ENCODE peak calls at places on chromosomes 6 and 20, in five cellular contexts. E is tibial artery, K is body of pancreas, Y is lower lobe of right lung, C is astrocyte. S is an unnamed sample. For H3K36me3, the result is how much of the 10 kb centered on the place peaks cover.

GRCh38 chr6:41551086-41551702 is 5.0 kb downstream of the FOXP4 start:
- DNase-seq in C (no peak), E (no peak), K (peak), Y (no peak), S (no peak)

GRCh38 chr20:8227293-8227692 is 95.2 kb downstream of the PLCB1 start:
- DNase-seq in Y (no peak), K (peak), E (no peak), C (no peak), S (no peak)

GRCh38 chr20:1302578-1303541 is 26.1 kb downstream of the SDCBP2 start:
- DNase-seq in K (no peak), C (peak), E (peak), Y (no peak), S (no peak)

GRCh38 chr6:15526129-15526764 is 136.6 kb downstream of the DTNBP1 start:
- DNase-seq in C (no peak), E (no peak), Y (no peak), K (no peak), S (no peak)

GRCh38 chr6:110619275-110619908 is 143.0 kb upstream of the SLC22A16 start:
- DNase-seq in C (no peak), Y (no peak), E (no peak), K (no peak), S (no peak)

GRCh38 chr6:43184268-43184985 is 2.4 kb downstream of the CUL9 start:
- DNase-seq in C (no peak), Y (no peak), K (no peak), E (no peak), S (no peak)

GRCh38 chr6:6798430-6798829 is 209.9 kb downstream of the LY86 start:
- DNase-seq in C (no peak), Y (no peak), K (no peak), E (no peak), S (no peak)

GRCh38 chr20:51457281-51457932 is 85.1 kb downstream of the NFATC2 start:
- DNase-seq in K (peak), C (peak), E (peak), Y (no peak), S (no peak)

GRCh38 chr6:101605874-101606273 is 212.4 kb downstream of the GRIK2 start:
- DNase-seq in Y (no peak), C (peak), E (no peak), K (no peak), S (no peak)

GRCh38 chr20:64220891-64221527 is 34.5 kb upstream of the PCMTD2 start:
- DNase-seq in K (no peak), Y (no peak), C (no peak), E (no peak), S (no peak)

GRCh38 chr20:10708342-10709185 is 34.8 kb upstream of the JAG1 start:
- DNase-seq in C (peak), Y (no peak), K (no peak), E (no peak), S (no peak)

GRCh38 chr6:144215402-144215931 is 65.2 kb downstream of the STX11 start:
- DNase-seq in E (peak), C (peak), K (peak), Y (peak), S (no peak)

GRCh38 chr6:170553686-170554085 is 483 bp upstream of the TBP start:
- DNase-seq in Y (no peak), C (peak), E (no peak), K (no peak), S (no peak)

GRCh38 chr6:129740013-129740412 is 30.0 kb upstream of the ARHGAP18 start:
- DNase-seq in Y (no peak), K (no peak), C (no peak), E (no peak), S (no peak)

GRCh38 chr6:129744880-129745237 is 34.9 kb upstream of the ARHGAP18 start:
- DNase-seq in K (no peak), Y (no peak), E (no peak), C (no peak), S (no peak)

GRCh38 chr6:129747588-129748112 is 37.7 kb upstream of the ARHGAP18 start:
- DNase-seq in E (no peak), K (no peak), Y (no peak), C (no peak), S (no peak)

GRCh38 chr6:129748212-129748900 is 38.4 kb upstream of the ARHGAP18 start:
- DNase-seq in Y (no peak), E (no peak), K (no peak), C (peak), S (no peak)

DNA sequence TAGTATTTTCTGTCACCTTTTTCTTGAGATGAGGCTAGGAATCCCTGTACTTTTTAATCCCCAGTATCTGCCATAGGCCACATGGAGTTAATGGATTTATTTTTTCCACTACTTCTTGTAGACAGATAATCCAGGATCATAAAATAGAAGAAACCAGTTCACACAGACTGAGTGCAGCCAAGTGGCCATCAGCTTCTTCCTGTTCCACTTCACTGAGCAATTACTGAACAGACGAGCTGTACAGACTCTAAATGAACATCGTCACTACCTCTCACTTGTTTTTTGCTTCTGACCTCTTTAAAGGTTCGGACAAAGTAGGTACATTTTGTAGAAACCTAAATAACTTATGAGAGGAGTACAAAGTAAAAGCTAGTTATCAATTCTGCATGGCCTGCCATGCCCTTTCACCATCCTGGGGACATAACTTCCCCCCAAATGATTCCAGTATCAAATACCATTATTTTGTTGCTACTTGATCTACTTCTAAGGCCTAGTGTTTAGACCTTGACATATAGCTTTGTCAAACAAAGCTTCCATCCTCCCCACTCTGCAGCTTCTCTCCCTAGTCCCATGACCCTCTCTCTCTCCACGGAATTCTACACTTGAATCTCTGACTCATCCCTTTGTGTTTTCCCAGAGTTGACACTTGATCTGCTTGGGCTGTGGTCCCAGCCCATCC is 34.4 kb upstream of the ARHGAP18 start:
- DNase-seq in E (no peak), K (no peak), Y (no peak), C (peak), S (no peak)
- H3K27ac ChIP-seq in E (no peak), K (no peak), Y (no peak), C (peak), S (no peak)

GRCh38 chr6:157184202-157185015 is 138.9 kb downstream of the TMEM242 start:
- DNase-seq in Y (peak), K (peak), E (peak), C (peak), S (peak)
- H3K36me3 ChIP-seq in Y (half or more), K (under half), E (under half), C (under half), S (half or more)

GRCh38 chr6:90765491-90765890 is 178.6 kb upstream of the MAP3K7 start:
- DNase-seq in Y (no peak), K (no peak), C (no peak), E (no peak), S (no peak)
- H3K4me3 ChIP-seq in Y (no peak), K (no peak), C (no peak), E (no peak), S (no peak)

DNA sequence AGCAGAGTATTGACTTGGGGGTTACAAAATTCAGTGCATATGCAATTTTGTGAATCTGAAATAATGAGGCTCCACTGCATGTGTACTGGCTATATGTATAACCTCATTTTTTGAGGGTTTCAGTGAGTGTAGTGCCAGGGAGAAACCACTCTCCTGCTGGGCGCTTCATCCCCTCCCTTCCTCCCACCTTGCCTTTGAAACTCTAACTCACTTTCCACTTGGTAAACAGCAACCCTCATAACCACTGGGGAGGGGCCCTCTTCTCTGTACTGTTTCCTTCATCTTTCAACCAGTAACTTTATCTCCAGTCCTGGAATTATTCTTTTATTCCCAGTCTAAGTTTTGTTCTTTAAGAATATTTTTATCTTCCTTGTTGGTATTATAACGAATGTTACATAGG is 268.7 kb upstream of the STXBP5 start:
- DNase-seq in E (no peak), Y (no peak), C (no peak), K (no peak), S (no peak)
- H3K27ac ChIP-seq in E (no peak), Y (no peak), C (no peak), K (no peak), S (no peak)

GRCh38 chr6:158634695-158635426 is 9.7 kb downstream of the DYNLT1 start:
- DNase-seq in C (no peak), K (no peak), E (peak), Y (no peak), S (no peak)

GRCh38 chr6:158635427-158636073 is 9.0 kb downstream of the DYNLT1 start:
- DNase-seq in E (peak), C (no peak), K (no peak), Y (no peak), S (no peak)

GRCh38 chr6:158631678-158632537 is 12.6 kb downstream of the DYNLT1 start:
- DNase-seq in K (peak), E (peak), C (peak), Y (no peak), S (peak)

GRCh38 chr6:158630944-158631616 is 13.5 kb downstream of the DYNLT1 start:
- DNase-seq in Y (peak), K (no peak), C (peak), E (peak), S (no peak)

DNA sequence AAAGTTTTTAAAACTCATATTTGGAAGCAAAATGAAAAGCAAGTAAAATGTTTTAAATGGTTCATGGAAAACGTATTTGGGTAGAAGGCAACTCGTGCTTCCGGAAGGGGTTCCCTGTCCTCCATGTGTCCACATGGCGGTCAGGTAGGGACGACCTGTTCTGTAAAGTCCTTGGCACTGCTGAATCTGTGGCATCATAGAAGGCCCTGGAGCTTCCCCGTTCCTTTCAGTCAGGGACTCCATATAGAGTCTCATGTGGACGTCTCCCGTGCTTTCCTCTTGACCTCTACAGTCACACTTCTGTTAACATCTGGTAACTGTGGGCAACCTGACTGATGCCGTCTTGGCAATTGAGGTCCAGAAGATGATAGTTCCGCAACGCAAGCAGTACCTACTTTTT is 11.4 kb downstream of the DYNLT1 start:
- DNase-seq in E (peak), K (no peak), Y (no peak), C (no peak), S (no peak)
- H3K36me3 ChIP-seq in E (under half), K (under half), Y (half or more), C (under half), S (under half)

GRCh38 chr6:27505209-27506027 is 32.5 kb upstream of the ZNF184 start:
- DNase-seq in E (no peak), Y (no peak), C (peak), K (peak), S (no peak)
- H3K4me3 ChIP-seq in E (no peak), Y (no peak), C (no peak), K (no peak), S (no peak)

GRCh38 chr6:137423444-137424168 is 70.6 kb downstream of the OLIG3 start:
- DNase-seq in K (no peak), C (no peak), E (no peak), Y (no peak), S (no peak)

GRCh38 chr6:137427670-137428290 is 66.4 kb downstream of the OLIG3 start:
- DNase-seq in C (no peak), E (no peak), Y (no peak), K (no peak), S (no peak)

GRCh38 chr6:137430954-137431353 is 63.2 kb downstream of the OLIG3 start:
- DNase-seq in K (no peak), E (no peak), Y (no peak), C (no peak), S (no peak)

GRCh38 chr6:137424243-137424642 is 70.0 kb downstream of the OLIG3 start:
- DNase-seq in C (no peak), Y (no peak), K (no peak), E (no peak), S (no peak)

DNA sequence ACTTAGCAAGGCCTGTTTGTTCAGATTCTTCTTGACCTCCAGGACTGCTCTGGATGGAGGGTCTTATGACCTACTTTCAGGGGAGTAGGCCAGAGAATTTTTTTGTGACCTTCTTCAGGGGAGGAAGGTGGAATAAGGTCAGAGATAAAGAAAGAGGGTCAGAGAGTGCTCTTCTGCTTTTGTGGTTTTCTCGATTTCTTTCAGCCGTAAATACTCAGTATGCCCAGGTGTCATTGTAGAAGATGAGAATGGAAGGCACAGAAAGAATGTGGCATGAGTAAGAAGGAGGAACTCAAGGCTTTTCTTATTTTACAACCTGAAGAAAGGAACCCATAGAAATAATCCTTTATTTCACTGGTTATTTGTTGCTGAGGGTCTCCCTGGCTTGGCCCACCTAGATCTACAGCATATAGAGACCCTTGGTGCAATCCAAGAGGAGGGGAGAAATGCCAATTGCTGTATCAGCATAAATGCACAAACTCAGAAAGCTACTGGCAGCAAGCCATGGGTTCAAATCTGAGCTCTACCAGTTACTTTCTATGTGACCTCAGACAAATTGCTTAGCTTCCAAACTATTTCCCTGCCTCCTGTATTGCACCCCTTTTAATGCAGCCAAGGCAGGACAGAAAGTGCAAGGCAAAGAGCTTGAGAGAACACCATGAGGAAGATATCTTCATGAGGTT is 68.0 kb downstream of the OLIG3 start:
- DNase-seq in C (no peak), K (no peak), Y (no peak), E (no peak), S (no peak)
- H3K27ac ChIP-seq in C (no peak), K (no peak), Y (no peak), E (no peak), S (no peak)